ENCODE peak calls at places on chromosomes 1 and 21, in ten cellular contexts. R is upper lobe of right lung, P is A549, D is GM13977, Y is GM20000, U is spleen, O is nephron progenitor cell, F is choroid plexus epithelial cell, V is transverse colon, C is colonic mucosa. J is an unnamed sample.
A peak's percentile ranks its signal among the peaks of the same experiment; 100 is the strongest.

GRCh38 chr1:201140941-201141260 is 13.4 kb downstream of the TMEM9 start:
- DNase-seq in C (no peak), Y (no peak), D (no peak), U (no peak), P (no peak), F (no peak), O (no peak), R (no peak), V (no peak), J (no peak)

GRCh38 chr1:221715321-221716169 is 26.3 kb downstream of the DUSP10 start:
- DNase-seq in V (no peak), C (no peak), Y (no peak), O (no peak), F (peak; percentile 60), P (no peak), D (no peak), R (no peak), U (no peak), J (no peak)

GRCh38 chr1:198725090-198725489 is 86.2 kb downstream of the PTPRC start:
- DNase-seq in Y (no peak), R (no peak), O (no peak), C (no peak), P (no peak), F (no peak), V (no peak), U (no peak), D (no peak), J (no peak)

GRCh38 chr1:156104065-156104810 is 10.3 kb upstream of the LMNA start:
- DNase-seq in F (peak; percentile 76), C (peak; percentile 83), R (peak; percentile 85), U (no peak), O (no peak), D (peak; percentile 66), V (peak; percentile 79), Y (peak; percentile 51), P (peak; percentile 87), J (peak; percentile 88)

GRCh38 chr1:2301607-2302291 is 73.6 kb downstream of the SKI start:
- DNase-seq in V (no peak), O (no peak), F (no peak), Y (no peak), P (no peak), R (no peak), U (no peak), C (no peak), D (no peak), J (no peak)

GRCh38 chr1:58848818-58849411 is 65.1 kb upstream of the JUN start:
- DNase-seq in U (no peak), R (peak; percentile 67), V (peak; percentile 25), F (peak; percentile 94), P (peak; percentile 72), Y (no peak), C (peak; percentile 61), D (no peak), O (no peak), J (peak; percentile 90)

GRCh38 chr1:115495603-115496002 is 146.2 kb upstream of the VANGL1 start:
- DNase-seq in C (no peak), R (no peak), F (peak; percentile 35), P (no peak), V (no peak), D (no peak), Y (no peak), O (no peak), U (no peak), J (no peak)

GRCh38 chr1:231091853-231092301 is 51.8 kb upstream of the FAM89A start:
- DNase-seq in R (peak; percentile 70), P (peak; percentile 44), O (peak; percentile 42), C (peak; percentile 53), D (peak; percentile 27), V (peak; percentile 48), F (peak; percentile 38), Y (peak; percentile 28), U (no peak), J (peak; percentile 36)

GRCh38 chr1:224205438-224205840 is 22.4 kb downstream of the DEGS1 start:
- DNase-seq in C (peak; percentile 23), D (no peak), U (no peak), R (no peak), F (peak; percentile 65), P (no peak), Y (no peak), O (no peak), V (no peak), J (no peak)

GRCh38 chr1:21653744-21654100 is 15.4 kb downstream of the RAP1GAP start:
- DNase-seq in Y (no peak), U (no peak), D (no peak), V (no peak), F (no peak), P (no peak), R (no peak), O (no peak), C (no peak), J (no peak)

GRCh38 chr1:158180741-158181576 is at the start of gene CD1D:
- DNase-seq in C (peak; percentile 52), D (peak; percentile 58), V (peak; percentile 38), Y (peak; percentile 55), P (no peak), F (peak; percentile 82), U (peak; percentile 89), R (peak; percentile 86), O (peak; percentile 68), J (peak; percentile 34)

GRCh38 chr1:5983361-5984103 is 8.7 kb downstream of the NPHP4 start:
- DNase-seq in R (no peak), U (no peak), D (no peak), P (no peak), F (peak; percentile 78), O (no peak), C (no peak), V (no peak), Y (no peak), J (no peak)

GRCh38 chr21:15098908-15099307 is 34.1 kb upstream of the NRIP1 start:
- DNase-seq in C (no peak), U (no peak), F (no peak), V (no peak), Y (no peak), D (no peak), O (no peak), P (no peak), R (no peak), J (no peak)

GRCh38 chr1:113372546-113372945 is 17.8 kb upstream of the MAGI3 start:
- DNase-seq in R (no peak), V (no peak), C (no peak), Y (no peak), U (no peak), P (no peak), F (no peak), O (no peak), D (no peak), J (no peak)

GRCh38 chr21:44079846-44080245 is 27.4 kb upstream of the PWP2 start:
- DNase-seq in R (no peak), U (no peak), V (no peak), O (no peak), C (no peak), D (no peak), Y (no peak), P (no peak), F (no peak), J (no peak)

DNA sequence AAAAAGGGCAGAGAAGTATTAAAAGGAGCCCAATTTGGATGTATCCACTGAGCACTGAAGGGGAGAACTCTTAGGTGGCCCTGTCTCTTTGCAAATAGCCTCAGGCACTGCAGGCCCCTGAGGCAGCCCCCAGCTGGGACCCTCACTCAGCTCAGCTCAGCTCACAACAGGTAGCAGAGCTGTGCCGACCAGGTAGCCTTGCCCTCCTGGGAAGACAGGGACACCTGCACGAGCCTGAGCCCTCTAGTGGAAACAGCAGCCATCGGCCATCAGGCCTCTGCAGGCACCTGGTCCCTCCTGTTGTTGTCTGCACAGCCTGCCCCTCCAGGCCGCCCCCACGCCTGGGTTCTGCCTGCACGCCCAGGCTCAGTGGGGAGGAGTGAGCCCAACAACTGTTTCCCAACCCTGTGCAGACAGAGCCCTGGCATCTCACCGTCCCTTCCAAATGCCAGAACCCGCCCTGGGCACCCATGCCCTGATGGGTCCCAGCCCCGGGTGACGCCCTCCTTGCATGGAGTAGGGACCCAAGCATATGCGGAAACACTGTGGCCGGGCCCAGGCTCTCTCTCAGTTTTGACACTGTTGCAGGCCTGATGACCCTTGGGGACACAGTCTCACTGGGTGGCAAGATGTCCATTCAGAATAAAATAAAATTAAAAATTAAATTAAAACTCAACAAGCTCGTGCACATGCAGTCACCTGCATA is 60.0 kb upstream of the AJAP1 start:
- DNase-seq in C (no peak), F (no peak), O (no peak), U (no peak), Y (no peak), R (no peak), V (no peak), P (no peak), D (no peak), J (no peak)
- TF ChIP-seq CTCF in C (no peak), F (no peak), O (no peak), U (no peak), Y (no peak), R (no peak), V (no peak), P (peak; percentile 8), D (no peak), J (no peak)

GRCh38 chr21:32844653-32845443 is 73.3 kb upstream of the PAXBP1 start:
- DNase-seq in Y (no peak), C (no peak), D (no peak), R (no peak), O (no peak), V (no peak), U (no peak), F (peak; percentile 48), P (peak; percentile 11), J (peak; percentile 2)
- TF ChIP-seq CTCF in Y (no peak), C (no peak), D (no peak), R (no peak), O (no peak), V (no peak), U (no peak), F (no peak), P (no peak), J (no peak)

GRCh38 chr1:246583448-246584185 is 17.4 kb downstream of the CNST start:
- DNase-seq in P (no peak), U (no peak), R (no peak), O (no peak), D (no peak), C (peak; percentile 79), Y (no peak), F (peak; percentile 71), V (peak; percentile 53), J (no peak)
- TF ChIP-seq CTCF in P (no peak), U (no peak), R (no peak), O (no peak), D (no peak), C (no peak), Y (no peak), F (no peak), V (no peak), J (no peak)

DNA sequence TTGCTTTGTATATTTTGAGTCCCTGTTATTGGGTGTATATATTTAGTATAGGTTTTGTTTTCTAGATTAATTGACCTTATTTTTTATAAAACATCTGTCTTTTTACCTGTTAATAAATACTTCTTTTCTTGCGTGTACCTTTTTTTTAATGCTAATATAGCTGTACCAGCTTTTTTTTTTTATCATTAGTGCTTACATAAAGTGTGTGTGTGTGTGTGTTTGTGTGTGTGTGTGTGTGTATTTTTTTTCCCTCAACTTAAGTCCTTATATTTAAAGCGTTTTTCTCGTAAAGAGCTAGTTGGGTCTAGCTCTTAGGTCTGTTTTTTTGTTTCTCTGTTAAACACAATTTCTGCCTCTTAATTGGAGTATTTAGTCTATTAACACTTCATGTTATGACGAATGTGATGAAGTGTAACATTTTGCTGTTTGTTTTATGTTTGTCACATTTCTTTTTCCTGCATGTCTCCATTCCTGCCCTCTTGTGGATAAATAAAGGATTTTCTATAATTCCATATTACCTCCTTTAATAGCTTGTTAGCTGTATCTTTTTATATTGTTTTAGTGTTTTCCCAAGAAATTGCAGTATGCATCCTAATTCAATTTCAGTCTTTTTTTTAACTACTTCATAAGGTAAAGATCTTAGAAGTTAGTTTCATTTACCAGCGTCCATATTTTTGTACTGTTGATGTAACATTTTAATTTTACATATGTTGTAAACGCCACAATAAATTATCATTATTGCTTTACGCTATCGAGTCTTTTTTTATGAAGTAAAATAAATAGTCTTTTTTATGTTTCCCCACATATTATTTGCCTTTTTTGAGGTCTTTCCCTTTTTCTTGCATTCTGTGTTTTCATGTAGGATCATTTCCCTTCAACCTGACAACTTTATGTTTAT is 4.3 kb downstream of the PRMT2 start:
- DNase-seq in C (no peak), R (no peak), Y (no peak), P (peak; percentile 20), V (no peak), O (no peak), F (peak; percentile 50), U (no peak), D (no peak), J (no peak)
- TF ChIP-seq CTCF in C (no peak), R (peak; percentile 50), Y (no peak), P (peak; percentile 38), V (peak; percentile 34), O (no peak), F (peak; percentile 55), U (no peak), D (no peak), J (no peak)